ENCODE peak calls at places on chromosome 7, in ten cellular contexts. X, H, J, L, S, M, C, F, E and U are unnamed samples.

GRCh38 chr7:149209518-149210269 is 14.3 kb downstream of the ZNF282 start:
- DNase-seq in X (peak), H (no peak), J (peak), L (peak), S (peak), M (peak), C (peak), F (peak), E (no peak), U (peak)

GRCh38 chr7:85185355-85186082 is 1.3 kb downstream of the SEMA3D start:
- DNase-seq in X (peak), H (peak), J (peak), L (peak), S (peak), M (no peak), C (peak), F (peak), E (no peak), U (peak)

GRCh38 chr7:90720970-90721768 is 125.0 kb downstream of the CDK14 start:
- DNase-seq in X (peak), H (no peak), J (no peak), L (no peak), S (peak), M (no peak), C (peak), F (no peak), E (no peak), U (no peak)

GRCh38 chr7:248732-249435 is 41.1 kb upstream of the FOXL3 start:
- DNase-seq in X (no peak), H (no peak), J (no peak), L (no peak), S (no peak), M (no peak), C (no peak), F (no peak), E (no peak), U (no peak)

GRCh38 chr7:26863504-26864308 is 684 bp downstream of the SKAP2 start:
- DNase-seq in X (peak), H (no peak), J (peak), L (no peak), S (peak), M (no peak), C (peak), F (no peak), E (peak), U (no peak)

GRCh38 chr7:139152149-139152548 is 42.6 kb upstream of the ZC3HAV1 start:
- DNase-seq in X (no peak), H (no peak), J (no peak), L (no peak), S (no peak), M (no peak), C (no peak), F (no peak), E (no peak), U (no peak)

GRCh38 chr7:87216701-87217508 is 2.6 kb downstream of the TMEM243 start:
- DNase-seq in X (no peak), H (no peak), J (peak), L (no peak), S (no peak), M (no peak), C (no peak), F (no peak), E (no peak), U (no peak)

GRCh38 chr7:36747969-36748574 is 23.8 kb upstream of the AOAH start:
- DNase-seq in X (no peak), H (no peak), J (no peak), L (no peak), S (no peak), M (no peak), C (no peak), F (no peak), E (no peak), U (no peak)

GRCh38 chr7:129855234-129855673 is 97.5 kb downstream of the UBE2H start:
- DNase-seq in X (peak), H (no peak), J (no peak), L (no peak), S (peak), M (no peak), C (peak), F (no peak), E (no peak), U (no peak)

GRCh38 chr7:129553861-129554530 is 51.7 kb downstream of the SMKR1 start:
- DNase-seq in X (peak), H (no peak), J (peak), L (no peak), S (no peak), M (peak), C (peak), F (no peak), E (no peak), U (no peak)

GRCh38 chr7:44062180-44062902 is 3.0 kb downstream of the PGAM2 start:
- DNase-seq in X (no peak), H (no peak), J (no peak), L (peak), S (no peak), M (no peak), C (no peak), F (peak), E (no peak), U (no peak)

GRCh38 chr7:45698527-45699309 is 124.5 kb downstream of the ADCY1 start:
- DNase-seq in X (no peak), H (no peak), J (no peak), L (peak), S (no peak), M (no peak), C (no peak), F (no peak), E (no peak), U (no peak)

GRCh38 chr7:85186521-85187241 is at the start of gene SEMA3D:
- DNase-seq in X (peak), H (peak), J (peak), L (peak), S (peak), M (no peak), C (peak), F (peak), E (peak), U (peak)

GRCh38 chr7:151251926-151252835 is 3.7 kb upstream of the SMARCD3 start:
- DNase-seq in X (peak), H (peak), J (no peak), L (peak), S (peak), M (no peak), C (peak), F (peak), E (no peak), U (peak)

GRCh38 chr7:16838891-16839290 is 34.1 kb upstream of the AGR2 start:
- DNase-seq in X (no peak), H (no peak), J (no peak), L (no peak), S (no peak), M (no peak), C (no peak), F (no peak), E (no peak), U (no peak)

GRCh38 chr7:16590424-16590823 is 55.1 kb downstream of the ANKMY2 start:
- DNase-seq in X (no peak), H (no peak), J (no peak), L (no peak), S (no peak), M (no peak), C (no peak), F (no peak), E (no peak), U (no peak)

GRCh38 chr7:124924906-124925305 is 4.7 kb downstream of the POT1 start:
- DNase-seq in X (no peak), H (no peak), J (no peak), L (no peak), S (peak), M (no peak), C (no peak), F (no peak), E (no peak), U (no peak)

GRCh38 chr7:54705436-54705835 is 53.6 kb downstream of the SEC61G start:
- DNase-seq in X (peak), H (no peak), J (no peak), L (peak), S (peak), M (no peak), C (peak), F (no peak), E (peak), U (no peak)

GRCh38 chr7:84247591-84247990 is 53.0 kb upstream of the SEMA3A start:
- DNase-seq in X (peak), H (no peak), J (no peak), L (no peak), S (no peak), M (no peak), C (peak), F (no peak), E (no peak), U (no peak)

GRCh38 chr7:26399309-26399610 is 107.6 kb downstream of the SNX10 start:
- DNase-seq in X (no peak), H (no peak), J (no peak), L (peak), S (peak), M (no peak), C (peak), F (peak), E (no peak), U (peak)

GRCh38 chr7:21355406-21355874 is 72.4 kb upstream of the SP4 start:
- DNase-seq in X (no peak), H (no peak), J (peak), L (no peak), S (no peak), M (peak), C (no peak), F (no peak), E (peak), U (no peak)

GRCh38 chr7:143263266-143264195 is at the start of gene GSTK1:
- DNase-seq in X (peak), H (peak), J (peak), L (peak), S (peak), M (peak), C (peak), F (peak), E (no peak), U (peak)

GRCh38 chr7:105647591-105647990 is 66.3 kb upstream of the EFCAB10 start:
- DNase-seq in X (no peak), H (no peak), J (no peak), L (no peak), S (no peak), M (no peak), C (no peak), F (no peak), E (no peak), U (no peak)

GRCh38 chr7:76347710-76348109 is 11.1 kb downstream of the YWHAG start:
- DNase-seq in X (no peak), H (no peak), J (no peak), L (no peak), S (no peak), M (no peak), C (no peak), F (no peak), E (no peak), U (no peak)

GRCh38 chr7:76352193-76352592 is 6.6 kb downstream of the YWHAG start:
- DNase-seq in X (no peak), H (no peak), J (no peak), L (peak), S (no peak), M (no peak), C (peak), F (no peak), E (no peak), U (no peak)

GRCh38 chr7:76351372-76351771 is 7.4 kb downstream of the YWHAG start:
- DNase-seq in X (no peak), H (no peak), J (no peak), L (peak), S (no peak), M (no peak), C (no peak), F (no peak), E (no peak), U (no peak)

GRCh38 chr7:76346778-76347177 is 12.0 kb downstream of the YWHAG start:
- DNase-seq in X (no peak), H (no peak), J (no peak), L (peak), S (no peak), M (no peak), C (no peak), F (no peak), E (no peak), U (no peak)

GRCh38 chr7:76349313-76349885 is 9.4 kb downstream of the YWHAG start:
- DNase-seq in X (no peak), H (no peak), J (no peak), L (no peak), S (no peak), M (no peak), C (no peak), F (no peak), E (no peak), U (no peak)
- TF ChIP-seq CTCF in X (no peak), H (no peak), J (no peak), L (no peak), S (no peak), M (no peak), C (no peak), F (no peak), E (no peak), U (no peak)

GRCh38 chr7:155544485-155544884 is 1.9 kb downstream of the CNPY1 start:
- DNase-seq in X (no peak), H (no peak), J (no peak), L (no peak), S (no peak), M (no peak), C (no peak), F (no peak), E (no peak), U (no peak)

GRCh38 chr7:155543926-155544325 is 2.4 kb downstream of the CNPY1 start:
- DNase-seq in X (no peak), H (no peak), J (no peak), L (no peak), S (no peak), M (no peak), C (no peak), F (no peak), E (no peak), U (no peak)

GRCh38 chr7:155547161-155547791 is 917 bp upstream of the CNPY1 start:
- DNase-seq in X (no peak), H (no peak), J (no peak), L (no peak), S (no peak), M (no peak), C (no peak), F (no peak), E (no peak), U (no peak)

GRCh38 chr7:155543011-155543881 is 3.1 kb downstream of the CNPY1 start:
- DNase-seq in X (peak), H (no peak), J (no peak), L (no peak), S (peak), M (no peak), C (no peak), F (no peak), E (peak), U (peak)

DNA sequence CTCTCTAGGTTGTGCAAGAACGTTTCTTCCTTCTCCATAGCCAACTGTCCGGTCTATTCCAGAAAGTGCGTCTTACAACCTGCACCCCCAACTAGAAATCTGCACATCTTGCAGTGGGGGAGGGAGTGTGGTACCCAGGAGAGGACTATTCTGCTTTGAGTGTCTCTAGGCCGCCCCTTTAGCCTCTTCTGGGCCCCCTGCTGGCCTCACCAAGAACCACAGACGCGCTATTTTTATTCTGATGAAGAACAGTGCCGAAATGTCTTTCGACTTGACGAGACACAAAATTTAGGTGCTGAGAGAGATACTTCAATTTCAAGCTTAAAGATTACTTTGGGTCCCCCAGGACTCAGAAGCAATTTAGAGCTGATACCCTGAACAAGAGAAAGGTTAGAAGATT is 1.0 kb downstream of the CNPY1 start:
- DNase-seq in X (no peak), H (no peak), J (no peak), L (no peak), S (no peak), M (no peak), C (no peak), F (no peak), E (no peak), U (no peak)
- TF ChIP-seq CTCF in X (no peak), H (no peak), J (no peak), L (no peak), S (no peak), M (no peak), C (no peak), F (no peak), E (no peak), U (peak)

GRCh38 chr7:30740417-30741181 is 11.3 kb upstream of the INMT start:
- DNase-seq in X (peak), H (peak), J (peak), L (peak), S (peak), M (peak), C (peak), F (peak), E (no peak), U (peak)
- TF ChIP-seq CTCF in X (peak), H (peak), J (peak), L (peak), S (peak), M (peak), C (peak), F (peak), E (peak), U (peak)

GRCh38 chr7:135512135-135512887 is 2.4 kb upstream of the CNOT4 start:
- DNase-seq in X (peak), H (no peak), J (peak), L (no peak), S (peak), M (no peak), C (peak), F (no peak), E (peak), U (no peak)
- TF ChIP-seq CTCF in X (peak), H (peak), J (peak), L (peak), S (peak), M (peak), C (peak), F (peak), E (no peak), U (peak)

DNA sequence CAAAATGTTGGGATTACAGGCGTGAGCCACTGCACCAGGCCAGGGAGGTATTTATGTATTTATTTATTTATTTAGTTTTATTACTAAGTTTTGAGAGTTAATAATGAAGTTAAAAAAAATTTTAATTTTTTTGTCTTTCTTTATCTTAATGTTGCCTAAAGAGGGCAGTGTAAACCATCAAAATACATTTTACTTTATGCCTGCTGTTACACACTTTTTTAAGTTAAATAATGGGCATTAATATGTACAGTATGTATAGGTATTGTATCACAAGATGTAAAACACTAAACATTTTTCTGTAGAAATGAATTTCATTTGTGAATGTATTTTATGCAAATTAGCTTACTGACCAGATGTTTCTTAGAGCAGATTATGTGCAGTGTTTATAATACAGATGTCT is 129.4 kb downstream of the AASS start:
- DNase-seq in X (no peak), H (no peak), J (no peak), L (no peak), S (peak), M (no peak), C (peak), F (no peak), E (no peak), U (no peak)
- TF ChIP-seq CTCF in X (peak), H (no peak), J (no peak), L (no peak), S (peak), M (no peak), C (no peak), F (no peak), E (no peak), U (peak)